ENCODE peak calls at places on chromosome 21, in eight cellular contexts. E is HepG2, C is Panc1, R is SK-N-SH, W is stomach, Y is endothelial cell of umbilical vein, N is breast epithelium, J is prostate gland. X is an unnamed sample.

GRCh38 chr21:37546299-37546908 is 179.8 kb downstream of the DYRK1A start:
- DNase-seq in E (no peak), C (no peak), R (no peak), W (no peak), Y (no peak), N (no peak), J (no peak), X (no peak)

GRCh38 chr21:21200103-21200938 is 202.1 kb downstream of the NCAM2 start:
- DNase-seq in E (no peak), C (peak; percentile 28), R (no peak), W (no peak), Y (peak; percentile 84), N (peak; percentile 63), J (no peak), X (no peak)

GRCh38 chr21:28068455-28069358 is 924.0 kb downstream of the LTN1 start:
- DNase-seq in E (no peak), C (no peak), R (no peak), W (no peak), Y (no peak), N (no peak), J (no peak), X (no peak)

GRCh38 chr21:43644609-43645008 is 14.7 kb downstream of the HSF2BP start:
- DNase-seq in E (no peak), C (no peak), R (no peak), W (no peak), Y (peak; percentile 59), N (no peak), J (no peak), X (no peak)

GRCh38 chr21:22106720-22107410 is 1108.7 kb downstream of the NCAM2 start:
- DNase-seq in E (no peak), C (no peak), R (no peak), W (no peak), Y (no peak), N (no peak), J (no peak), X (no peak)

GRCh38 chr21:24941316-24942185 is 665.7 kb downstream of the MRPL39 start:
- DNase-seq in E (no peak), C (no peak), R (peak; percentile 1), W (peak; percentile 55), Y (no peak), N (no peak), J (peak; percentile 70), X (no peak)

GRCh38 chr21:16532841-16533240 is 803.1 kb downstream of the USP25 start:
- DNase-seq in E (no peak), C (no peak), R (no peak), W (no peak), Y (peak; percentile 18), N (no peak), J (no peak), X (no peak)

GRCh38 chr21:38289697-38290096 is 32.9 kb downstream of the KCNJ15 start:
- DNase-seq in E (no peak), C (no peak), R (no peak), W (no peak), Y (peak; percentile 73), N (no peak), J (no peak), X (no peak)

GRCh38 chr21:34582506-34583150 is 32.3 kb downstream of the RCAN1 start:
- DNase-seq in E (peak; percentile 37), C (no peak), R (peak; percentile 17), W (no peak), Y (peak; percentile 49), N (peak; percentile 55), J (peak; percentile 17), X (no peak)

GRCh38 chr21:34589511-34590282 is 25.2 kb downstream of the RCAN1 start:
- DNase-seq in E (no peak), C (no peak), R (no peak), W (no peak), Y (no peak), N (no peak), J (no peak), X (no peak)

GRCh38 chr21:34580181-34580700 is 34.7 kb downstream of the RCAN1 start:
- DNase-seq in E (no peak), C (no peak), R (no peak), W (peak; percentile 59), Y (peak; percentile 56), N (no peak), J (no peak), X (no peak)

GRCh38 chr21:34579411-34579810 is 35.5 kb downstream of the RCAN1 start:
- DNase-seq in E (no peak), C (no peak), R (no peak), W (no peak), Y (no peak), N (no peak), J (no peak), X (no peak)

DNA sequence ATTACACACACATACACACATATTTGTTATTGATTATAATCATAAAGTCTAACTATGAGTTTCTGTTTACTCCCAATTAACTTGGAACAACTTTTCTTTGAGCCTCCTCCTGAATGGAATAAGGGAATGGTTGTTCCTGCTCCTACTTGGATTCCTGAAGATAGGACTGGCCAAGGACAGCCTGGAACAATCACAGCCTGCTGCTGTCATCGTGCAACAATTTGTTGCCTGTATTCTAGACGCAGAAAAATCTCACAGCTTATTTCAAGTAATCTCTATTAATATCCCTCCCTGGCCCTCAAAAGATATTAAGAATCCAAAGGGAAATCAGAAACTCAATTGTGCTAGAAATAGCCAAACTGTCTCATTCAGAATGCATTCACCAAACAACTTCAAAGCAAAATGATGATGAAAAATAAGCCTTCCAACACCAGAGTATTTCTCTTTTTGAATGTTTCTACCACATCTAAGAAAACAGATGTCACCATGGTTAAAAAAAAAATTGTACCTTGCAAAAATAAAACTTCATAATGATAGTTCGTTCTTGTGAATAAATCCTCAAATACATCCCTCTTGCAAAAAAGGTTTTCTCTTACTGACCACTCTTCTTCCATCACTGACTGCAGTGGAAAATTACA is 30.9 kb downstream of the RCAN1 start:
- DNase-seq in E (no peak), C (no peak), R (no peak), W (no peak), Y (no peak), N (no peak), J (no peak), X (no peak)
- TF ChIP-seq POLR2AphosphoS5 in E (no peak), C (no peak), R (no peak), W (no peak), Y (no peak), N (no peak), J (no peak), X (no peak)

GRCh38 chr21:44829507-44830092 is 11.7 kb upstream of the SUMO3 start:
- DNase-seq in E (no peak), C (no peak), R (no peak), W (no peak), Y (no peak), N (no peak), J (no peak), X (no peak)

GRCh38 chr21:44823179-44823654 is 5.4 kb upstream of the SUMO3 start:
- DNase-seq in E (no peak), C (no peak), R (no peak), W (no peak), Y (no peak), N (no peak), J (no peak), X (no peak)

GRCh38 chr21:44833663-44834062 is 15.8 kb upstream of the SUMO3 start:
- DNase-seq in E (no peak), C (no peak), R (no peak), W (no peak), Y (no peak), N (no peak), J (no peak), X (no peak)

GRCh38 chr21:44831227-44831626 is 13.4 kb upstream of the SUMO3 start:
- DNase-seq in E (no peak), C (no peak), R (no peak), W (no peak), Y (no peak), N (no peak), J (no peak), X (no peak)

DNA sequence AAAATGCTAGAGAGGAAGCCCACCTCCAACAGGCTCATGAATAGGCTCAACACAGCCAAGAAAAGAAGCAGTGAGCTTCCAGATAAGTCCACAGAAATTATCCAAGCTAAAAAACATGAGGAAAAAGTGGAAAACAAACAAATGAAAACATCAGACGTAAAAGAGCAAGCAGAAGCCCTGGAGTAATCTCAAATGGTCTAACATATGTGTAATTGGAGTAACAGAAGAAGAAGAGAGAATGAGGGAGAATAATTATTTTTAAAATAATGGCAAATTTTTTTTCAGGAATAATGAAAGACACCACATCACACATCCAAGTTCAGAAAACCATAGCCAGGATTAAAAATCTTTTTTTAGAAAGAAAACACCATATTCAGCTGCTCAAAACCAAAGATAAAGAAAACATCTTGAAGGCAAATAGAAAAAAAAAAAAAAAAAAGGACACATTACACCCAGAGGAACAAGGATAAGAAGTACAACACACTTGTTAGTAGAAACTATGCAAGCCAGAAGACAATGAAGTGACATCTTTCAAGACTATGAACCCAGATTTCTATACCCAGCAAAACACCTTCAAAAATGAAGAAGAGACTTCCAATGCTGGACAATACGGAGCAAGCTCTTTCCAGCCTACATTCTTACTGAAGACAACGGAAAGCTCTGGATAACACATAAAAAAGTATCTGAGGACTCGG is 10.6 kb upstream of the SUMO3 start:
- DNase-seq in E (no peak), C (no peak), R (no peak), W (no peak), Y (no peak), N (no peak), J (no peak), X (no peak)
- H3K9me3 ChIP-seq in E (peaks cover 33% of the 10 kb centered on the region), C (peaks cover 10% of the 10 kb centered on the region), R (no peaks in the 10 kb centered on the region), W (peaks cover 29% of the 10 kb centered on the region), Y (peaks cover 3% of the 10 kb centered on the region), N (peaks cover 13% of the 10 kb centered on the region), J (no peaks in the 10 kb centered on the region), X (peaks cover 10% of the 10 kb centered on the region)

GRCh38 chr21:46551636-46552241 is 53.1 kb downstream of the S100B start:
- DNase-seq in E (no peak), C (no peak), R (no peak), W (peak; percentile 29), Y (no peak), N (peak; percentile 16), J (no peak), X (no peak)
- H3K4me3 ChIP-seq in E (no peak overlapping the region), C (no peak overlapping the region), R (no peak overlapping the region), W (no peak overlapping the region), Y (no peak overlapping the region), N (no peak overlapping the region), J (no peak overlapping the region), X (no peak overlapping the region)

GRCh38 chr21:29896884-29897283 is 42.9 kb downstream of the GRIK1 start:
- DNase-seq in E (no peak), C (no peak), R (no peak), W (no peak), Y (no peak), N (no peak), J (no peak), X (no peak)
- TF ChIP-seq POLR2AphosphoS5 in E (no peak), C (no peak), R (no peak), W (no peak), Y (no peak), N (no peak), J (no peak), X (no peak)